ENCODE peak calls at places on chromosomes 2 and 18, in five cellular contexts. G is GM12878, E is sigmoid colon, J is HCT116, L is suprapubic skin. I is an unnamed sample.

GRCh38 chr18:6543330-6543908 is 128.7 kb upstream of the L3MBTL4 start:
- DNase-seq in G (no peak), E (no peak), L (no peak), J (no peak), I (no peak)

GRCh38 chr2:18559941-18560796 is at the start of gene RDH14:
- DNase-seq in J (peak), L (peak), E (peak), G (peak), I (peak)

GRCh38 chr2:47033102-47033880 is 117.7 kb upstream of the MCFD2 start:
- DNase-seq in E (no peak), L (peak), G (no peak), J (no peak), I (no peak)

GRCh38 chr2:25257032-25257455 is 84.7 kb downstream of the DNMT3A start:
- DNase-seq in E (peak), L (no peak), G (no peak), J (no peak), I (no peak)

GRCh38 chr2:10012963-10013461 is 30.3 kb upstream of the KLF11 start:
- DNase-seq in L (peak), E (peak), J (peak), G (no peak), I (no peak)

GRCh38 chr18:23053756-23054457 is 81.4 kb upstream of the CABLES1 start:
- DNase-seq in G (no peak), L (no peak), J (no peak), E (no peak), I (peak)

GRCh38 chr2:86078801-86079545 is 26.7 kb downstream of the POLR1A start:
- DNase-seq in G (no peak), L (no peak), E (no peak), J (no peak), I (no peak)

GRCh38 chr18:67509711-67510110 is 6.8 kb downstream of the DSEL start:
- DNase-seq in J (no peak), G (no peak), L (no peak), E (no peak), I (no peak)

GRCh38 chr2:23620841-23621341 is 235.9 kb downstream of the KLHL29 start:
- DNase-seq in L (no peak), E (peak), G (no peak), J (no peak), I (no peak)

GRCh38 chr2:74532222-74532621 is 2.5 kb downstream of the HTRA2 start:
- DNase-seq in J (no peak), E (no peak), L (no peak), G (no peak), I (no peak)

GRCh38 chr2:75142081-75142480 is 57.2 kb downstream of the TACR1 start:
- DNase-seq in J (no peak), L (no peak), E (peak), G (no peak), I (no peak)

GRCh38 chr2:44770221-44771187 is 171.0 kb upstream of the SIX3 start:
- DNase-seq in E (no peak), J (no peak), G (no peak), L (no peak), I (no peak)

GRCh38 chr2:153476491-153477095 is 2.0 kb downstream of the RPRM start:
- DNase-seq in G (no peak), E (peak), J (no peak), L (no peak), I (no peak)

GRCh38 chr2:190277234-190278112 is 42.2 kb downstream of the HIBCH start:
- DNase-seq in L (no peak), G (no peak), E (no peak), J (peak), I (no peak)

GRCh38 chr18:4119127-4119648 is 335.9 kb downstream of the DLGAP1 start:
- DNase-seq in G (no peak), E (no peak), L (no peak), J (no peak), I (no peak)

GRCh38 chr2:109438773-109439191 is 175.0 kb downstream of the SEPTIN10 start:
- DNase-seq in J (no peak), G (no peak), L (no peak), E (peak), I (peak)

GRCh38 chr2:232418466-232419244 is 12.0 kb downstream of the ALPG start:
- DNase-seq in G (no peak), L (no peak), J (no peak), E (peak), I (no peak)

GRCh38 chr2:42931147-42931817 is 138.9 kb upstream of the HAAO start:
- DNase-seq in J (no peak), G (no peak), L (no peak), E (no peak), I (no peak)

GRCh38 chr18:45359275-45360009 is 255.8 kb upstream of the SLC14A2 start:
- DNase-seq in J (no peak), G (no peak), L (no peak), E (no peak), I (no peak)

GRCh38 chr2:238136820-238137537 is 1.5 kb upstream of the KLHL30 start:
- DNase-seq in G (no peak), J (no peak), L (no peak), E (no peak), I (no peak)

GRCh38 chr2:146602383-146602782 is 1242.4 kb upstream of the ACVR2A start:
- DNase-seq in J (no peak), G (no peak), L (no peak), E (no peak), I (no peak)

GRCh38 chr18:48866028-48866733 is 84.6 kb downstream of the SMAD7 start:
- DNase-seq in G (no peak), L (no peak), J (no peak), E (peak), I (no peak)

GRCh38 chr2:181457741-181458425 is 697 bp downstream of the ITGA4 start:
- DNase-seq in G (no peak), J (no peak), L (peak), E (peak), I (no peak)

GRCh38 chr2:171923206-171923605 is 945 bp downstream of the HAT1 start:
- DNase-seq in L (no peak), E (no peak), G (no peak), J (peak), I (no peak)

GRCh38 chr2:85165291-85165690 is 32.1 kb downstream of the TCF7L1 start:
- DNase-seq in E (no peak), J (no peak), G (no peak), L (no peak), I (no peak)

GRCh38 chr2:232658217-232658785 is 24.9 kb downstream of the EFHD1 start:
- DNase-seq in J (peak), E (no peak), L (no peak), G (no peak), I (no peak)

GRCh38 chr2:128607440-128607839 is 288.8 kb upstream of the HS6ST1 start:
- DNase-seq in E (peak), G (no peak), J (no peak), L (peak), I (no peak)

GRCh38 chr2:71783815-71784214 is 330.5 kb downstream of the DYSF start:
- DNase-seq in E (no peak), L (no peak), G (no peak), J (no peak), I (no peak)

GRCh38 chr18:79486356-79487197 is 90.8 kb downstream of the NFATC1 start:
- DNase-seq in G (no peak), J (no peak), L (peak), E (peak), I (no peak)

GRCh38 chr18:59672125-59672769 is 25.0 kb downstream of the CCBE1 start:
- DNase-seq in E (peak), G (no peak), J (no peak), L (no peak), I (no peak)

GRCh38 chr2:11750422-11750821 is 4.0 kb downstream of the LPIN1 start:
- DNase-seq in E (no peak), G (peak), J (no peak), L (no peak), I (no peak)

GRCh38 chr18:65749881-65750280 is 931 bp upstream of the CDH7 start:
- DNase-seq in G (no peak), J (no peak), L (no peak), E (no peak), I (no peak)

GRCh38 chr2:5474716-5475115 is 217.5 kb upstream of the SOX11 start:
- DNase-seq in E (no peak), J (no peak), L (no peak), G (no peak), I (no peak)

GRCh38 chr2:118687698-118688097 is 159.8 kb downstream of the EN1 start:
- DNase-seq in J (no peak), G (no peak), E (no peak), L (no peak), I (no peak)

GRCh38 chr2:37576831-37577230 is 94.6 kb downstream of the CDC42EP3 start:
- DNase-seq in L (no peak), E (no peak), G (no peak), J (no peak), I (no peak)

GRCh38 chr2:16640024-16640423 is 25.6 kb downstream of the CYRIA start:
- DNase-seq in J (no peak), G (no peak), L (no peak), E (no peak), I (no peak)

DNA sequence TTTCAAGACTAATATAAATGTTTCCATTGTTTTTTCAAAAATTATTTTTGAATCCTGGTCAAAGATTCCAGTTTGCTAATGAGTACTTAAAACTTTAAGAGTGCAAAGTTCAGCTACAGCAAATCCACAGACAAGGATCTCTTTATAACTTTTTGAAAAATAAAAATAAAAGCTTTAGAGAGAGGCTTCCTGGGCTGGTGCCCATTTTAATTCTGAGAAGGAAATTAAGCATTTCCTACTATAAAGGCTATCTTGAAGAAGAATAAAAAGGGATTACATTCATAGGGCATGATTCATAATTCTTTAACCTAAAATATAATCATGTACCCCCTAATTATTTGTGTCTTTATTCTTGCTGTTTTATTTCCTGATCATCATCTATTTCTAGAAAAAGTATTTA is 38.2 kb downstream of the DNAJC10 start:
- DNase-seq in G (no peak), L (no peak), J (no peak), E (no peak), I (no peak)
- TF ChIP-seq POLR2AphosphoS5 in G (no peak), L (no peak), J (no peak), E (no peak), I (no peak)

DNA sequence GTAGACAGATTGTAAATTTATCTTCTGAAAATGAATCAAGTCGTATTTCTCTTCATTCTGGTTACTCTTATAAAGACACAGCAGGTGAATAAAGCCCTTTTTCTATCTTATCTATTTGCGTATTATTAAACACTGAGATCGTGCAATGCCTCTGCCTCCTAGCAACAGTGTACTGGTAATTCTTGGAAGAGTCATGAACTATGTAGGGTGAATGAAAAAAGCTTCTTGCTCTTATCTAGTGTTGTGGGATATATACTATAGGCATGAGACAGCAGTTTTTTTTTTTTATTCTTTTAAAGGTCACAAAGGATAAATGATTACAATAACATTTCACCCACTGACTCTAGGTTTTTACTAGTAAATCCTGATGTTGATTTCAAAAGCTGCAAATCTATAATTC is 324.2 kb downstream of the PDE11A start:
- DNase-seq in E (no peak), J (no peak), L (no peak), G (no peak), I (no peak)
- TF ChIP-seq POLR2AphosphoS5 in E (no peak), J (no peak), L (no peak), G (no peak), I (no peak)

DNA sequence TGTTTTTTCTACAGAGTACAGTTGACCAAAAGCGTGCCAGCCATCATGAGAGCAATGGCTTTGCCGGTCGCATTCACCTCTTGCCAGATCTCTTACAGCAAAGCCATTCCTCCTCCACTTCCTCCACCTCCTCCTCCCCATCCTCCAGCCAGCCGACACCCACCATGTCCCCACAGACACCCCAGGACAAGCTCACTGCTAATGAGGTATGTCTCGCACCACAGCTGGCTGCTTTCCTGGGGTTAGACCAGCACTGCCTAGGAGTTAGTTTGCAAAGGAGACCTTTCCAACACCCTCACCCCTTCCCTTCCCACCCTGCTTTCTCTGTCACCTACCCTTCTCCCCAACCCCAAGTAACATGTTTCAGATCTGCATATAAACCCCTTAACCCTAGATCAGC is 120.3 kb upstream of the IL1R2 start:
- DNase-seq in G (no peak), E (no peak), L (no peak), J (no peak), I (no peak)
- TF ChIP-seq POLR2AphosphoS5 in G (no peak), E (no peak), L (no peak), J (no peak), I (no peak)

GRCh38 chr2:1618191-1618961 is 125.9 kb downstream of the PXDN start:
- DNase-seq in E (no peak), J (no peak), G (no peak), L (peak), I (no peak)
- TF ChIP-seq POLR2AphosphoS5 in E (no peak), J (no peak), G (no peak), L (no peak), I (no peak)

GRCh38 chr2:64860936-64861335 is 128.3 kb upstream of the SLC1A4 start:
- DNase-seq in L (peak), G (no peak), E (no peak), J (no peak), I (no peak)

GRCh38 chr2:64858541-64859031 is 130.6 kb upstream of the SLC1A4 start:
- DNase-seq in J (no peak), E (peak), G (no peak), L (peak), I (no peak)

GRCh38 chr2:64857581-64858471 is 131.4 kb upstream of the SLC1A4 start:
- DNase-seq in G (no peak), J (no peak), E (peak), L (peak), I (no peak)

GRCh38 chr2:64860321-64860751 is 128.9 kb upstream of the SLC1A4 start:
- DNase-seq in E (no peak), J (no peak), L (peak), G (no peak), I (no peak)

GRCh38 chr2:64859208-64860161 is 129.7 kb upstream of the SLC1A4 start:
- DNase-seq in L (peak), G (no peak), E (peak), J (peak), I (peak)
- TF ChIP-seq POLR2AphosphoS5 in L (peak), G (peak), E (peak), J (peak), I (peak)

DNA sequence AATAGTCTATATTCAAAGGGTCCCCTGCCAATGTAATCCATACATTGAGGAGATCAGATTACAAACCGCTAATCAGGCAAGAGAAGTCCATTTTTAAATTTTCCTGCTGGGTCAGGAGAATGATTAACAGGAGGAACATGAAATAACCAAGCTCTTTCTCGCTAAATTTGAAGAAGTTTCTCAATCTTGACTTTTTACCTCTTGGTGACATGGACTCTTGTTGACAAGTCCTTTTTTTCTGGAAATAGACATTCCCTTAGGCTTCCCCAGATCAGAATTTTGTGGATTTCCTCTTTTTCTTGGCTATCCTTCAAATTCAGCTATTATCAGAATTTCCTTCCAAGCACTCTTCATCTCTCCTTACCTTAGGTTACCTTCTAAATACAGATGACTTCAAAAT is 153.0 kb upstream of the LRATD1 start:
- DNase-seq in G (no peak), J (no peak), L (no peak), E (no peak), I (no peak)
- TF ChIP-seq POLR2AphosphoS5 in G (no peak), J (no peak), L (no peak), E (no peak), I (no peak)

DNA sequence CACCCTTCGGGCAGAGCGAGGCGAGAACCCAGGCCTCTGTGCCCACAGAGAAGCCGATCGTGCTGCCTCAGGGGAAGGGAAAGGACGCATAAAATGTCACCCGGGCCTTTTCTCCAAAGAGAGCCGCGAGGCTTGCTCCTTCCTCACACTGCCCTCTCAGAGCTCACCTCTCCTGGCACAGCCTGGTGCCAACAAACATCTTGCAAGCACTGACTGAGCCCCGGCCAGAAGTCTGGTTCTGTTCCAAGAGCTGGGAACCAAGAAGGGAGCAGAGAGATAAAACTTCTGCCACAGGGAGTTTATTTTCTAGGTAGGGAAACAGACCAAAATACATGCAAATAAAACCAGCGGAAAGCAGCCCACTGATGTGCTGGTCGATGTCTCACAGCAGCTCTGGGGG is 13.6 kb upstream of the ADI1 start:
- DNase-seq in G (no peak), J (no peak), L (no peak), E (peak), I (no peak)
- TF ChIP-seq POLR2AphosphoS5 in G (no peak), J (no peak), L (no peak), E (no peak), I (no peak)

GRCh38 chr2:142127248-142127647 is 3.6 kb downstream of the LRP1B start:
- DNase-seq in L (no peak), G (no peak), J (no peak), E (no peak), I (no peak)

GRCh38 chr2:142124706-142125105 is 6.1 kb downstream of the LRP1B start:
- DNase-seq in G (no peak), J (no peak), L (no peak), E (no peak), I (no peak)

GRCh38 chr2:142128105-142128504 is 2.7 kb downstream of the LRP1B start:
- DNase-seq in J (no peak), G (no peak), L (no peak), E (no peak), I (no peak)

GRCh38 chr2:142131016-142131714 is at the start of gene LRP1B:
- DNase-seq in J (no peak), L (no peak), G (no peak), E (peak), I (no peak)

DNA sequence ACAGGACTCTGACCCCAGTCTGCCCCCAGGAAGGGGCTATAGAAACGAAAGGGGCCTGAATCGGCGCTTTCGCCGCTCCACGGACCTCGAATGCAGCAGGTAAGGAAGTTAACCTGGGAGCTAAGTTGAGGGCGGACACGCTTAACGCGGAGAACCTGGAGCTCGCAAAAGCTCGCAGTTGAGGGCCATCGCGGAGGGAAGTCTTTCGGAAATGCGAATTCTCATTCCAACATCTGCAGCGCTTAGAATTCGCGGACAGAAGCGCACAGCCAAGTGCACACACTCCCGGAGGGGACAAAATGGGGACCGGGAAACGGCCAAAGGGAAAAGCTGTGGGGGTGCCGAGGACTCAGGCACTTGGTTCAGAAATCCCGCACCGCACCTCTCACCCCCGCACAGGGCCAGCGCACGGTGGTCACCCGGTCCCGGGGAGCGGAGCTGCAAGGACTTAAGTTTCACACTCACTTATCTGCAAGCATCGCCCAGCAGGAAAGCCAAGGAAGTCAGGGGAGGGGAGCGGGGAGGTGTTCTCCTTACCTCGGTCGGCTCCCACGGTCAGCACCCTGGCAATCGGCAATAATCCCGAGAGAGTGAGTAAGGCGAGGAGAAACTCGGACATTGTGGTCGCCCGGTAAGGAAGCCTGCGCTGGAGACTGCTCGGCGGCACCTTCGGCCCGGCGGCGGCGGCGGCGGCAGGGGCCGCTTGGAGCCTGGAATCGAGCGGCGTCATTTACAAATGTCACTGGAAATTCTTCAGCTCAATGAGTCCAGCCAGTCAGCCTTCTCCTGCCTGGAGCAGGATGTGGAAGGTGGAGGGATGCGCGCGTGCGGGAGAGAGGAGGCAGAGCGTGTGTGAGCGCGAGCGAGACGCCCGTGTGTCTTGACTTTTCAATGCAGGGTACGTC is 453 bp downstream of the LRP1B start:
- DNase-seq in G (no peak), J (peak), E (peak), L (peak), I (peak)
- TF ChIP-seq POLR2AphosphoS5 in G (no peak), J (no peak), E (no peak), L (no peak), I (no peak)

GRCh38 chr2:70553584-70554337 is at the start of gene TGFA:
- DNase-seq in E (peak), G (no peak), L (peak), J (peak), I (peak)
- TF ChIP-seq POLR2AphosphoS5 in E (no peak), G (no peak), L (peak), J (peak), I (peak)